ENCODE peak calls at places on chromosomes 2 and 18, in nine cellular contexts. B, D, U, V, E, N, J, T and C are unnamed samples.

GRCh38 chr2:108449410-108450200 is 599 bp downstream of the GCC2 start:
- DNase-seq in B (no peak), D (no peak), U (no peak), V (peak; percentile 47), E (no peak), N (no peak), J (peak; percentile 38), T (no peak), C (no peak)

GRCh38 chr2:223469270-223470057 is 132.7 kb downstream of the SCG2 start:
- DNase-seq in B (peak; percentile 37), D (peak; percentile 78), U (no peak), V (peak; percentile 59), E (no peak), N (peak; percentile 25), J (peak; percentile 87), T (peak; percentile 93), C (peak; percentile 56)

GRCh38 chr2:96510931-96511595 is 5.9 kb upstream of the NEURL3 start:
- DNase-seq in B (no peak), D (no peak), U (no peak), V (no peak), E (no peak), N (no peak), J (no peak), T (peak; percentile 54), C (no peak)

GRCh38 chr2:228613133-228613532 is 431.6 kb upstream of the SPHKAP start:
- DNase-seq in B (no peak), D (no peak), U (no peak), V (peak; percentile 70), E (no peak), N (no peak), J (peak; percentile 95), T (no peak), C (peak; percentile 81)

GRCh38 chr2:237432484-237433092 is 18.6 kb upstream of the COL6A3 start:
- DNase-seq in B (no peak), D (no peak), U (no peak), V (peak; percentile 81), E (no peak), N (no peak), J (peak; percentile 93), T (no peak), C (peak; percentile 88)

GRCh38 chr18:3845176-3845575 is 395.2 kb downstream of the TGIF1 start:
- DNase-seq in B (no peak), D (no peak), U (no peak), V (no peak), E (no peak), N (no peak), J (no peak), T (no peak), C (no peak)

GRCh38 chr18:21868770-21869169 is 128.2 kb downstream of the MIB1 start:
- DNase-seq in B (no peak), D (no peak), U (no peak), V (no peak), E (no peak), N (no peak), J (no peak), T (no peak), C (no peak)

GRCh38 chr2:152525277-152525838 is 190.4 kb downstream of the FMNL2 start:
- DNase-seq in B (no peak), D (no peak), U (no peak), V (peak; percentile 55), E (peak; percentile 33), N (no peak), J (peak; percentile 64), T (peak; percentile 66), C (no peak)

GRCh38 chr2:134189009-134189717 is 64.7 kb upstream of the MGAT5 start:
- DNase-seq in B (no peak), D (no peak), U (no peak), V (peak; percentile 54), E (no peak), N (no peak), J (peak; percentile 72), T (no peak), C (no peak)

GRCh38 chr18:14025306-14025940 is 106.8 kb downstream of the ZNF519 start:
- DNase-seq in B (no peak), D (no peak), U (no peak), V (no peak), E (no peak), N (no peak), J (no peak), T (no peak), C (no peak)

GRCh38 chr2:240226672-240227537 is 86.4 kb upstream of the OTOS start:
- DNase-seq in B (no peak), D (peak; percentile 43), U (no peak), V (no peak), E (no peak), N (no peak), J (no peak), T (peak; percentile 48), C (no peak)

DNA sequence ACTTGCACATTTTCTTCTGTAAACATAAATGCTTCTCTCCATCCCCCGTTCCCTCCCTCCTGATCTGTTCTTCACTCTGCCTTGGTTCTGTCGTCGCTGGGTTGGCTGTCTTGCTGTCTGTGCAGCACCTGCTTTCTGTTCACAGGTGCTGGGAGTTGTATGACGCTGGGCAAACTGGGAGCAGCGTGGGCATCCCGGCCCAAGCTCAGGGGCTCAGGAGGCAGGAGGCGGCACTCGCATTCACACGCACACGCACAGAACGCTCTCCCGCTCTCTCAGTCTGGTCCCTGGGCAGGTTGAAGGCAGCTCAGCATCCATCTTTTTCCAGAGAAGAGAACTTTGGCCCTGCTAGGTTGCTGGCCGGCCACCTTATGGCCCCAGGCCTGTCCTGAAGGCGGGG is 55.7 kb downstream of the GBX2 start:
- DNase-seq in B (no peak), D (no peak), U (no peak), V (no peak), E (no peak), N (no peak), J (no peak), T (no peak), C (no peak)
- H3K27me3 ChIP-seq in B (no peaks in the 10 kb centered on the region), D (no peaks in the 10 kb centered on the region), U (peaks cover 12% of the 10 kb centered on the region), V (no peaks in the 10 kb centered on the region), E (no peaks in the 10 kb centered on the region), N (no peaks in the 10 kb centered on the region), J (no peaks in the 10 kb centered on the region), T (no peaks in the 10 kb centered on the region), C (no peaks in the 10 kb centered on the region)

GRCh38 chr2:30472326-30472725 is 25.3 kb downstream of the LCLAT1 start:
- DNase-seq in B (no peak), D (no peak), U (no peak), V (peak; percentile 19), E (no peak), N (no peak), J (no peak), T (no peak), C (no peak)

GRCh38 chr2:30476636-30477035 is 29.6 kb downstream of the LCLAT1 start:
- DNase-seq in B (no peak), D (no peak), U (no peak), V (no peak), E (no peak), N (no peak), J (no peak), T (no peak), C (no peak)

GRCh38 chr2:30470426-30470825 is 23.4 kb downstream of the LCLAT1 start:
- DNase-seq in B (no peak), D (no peak), U (no peak), V (no peak), E (no peak), N (no peak), J (no peak), T (no peak), C (no peak)

GRCh38 chr2:30480703-30481322 is 33.8 kb downstream of the LCLAT1 start:
- DNase-seq in B (no peak), D (no peak), U (no peak), V (no peak), E (no peak), N (no peak), J (no peak), T (no peak), C (no peak)

GRCh38 chr2:30475542-30475941 is 28.5 kb downstream of the LCLAT1 start:
- DNase-seq in B (no peak), D (no peak), U (no peak), V (no peak), E (no peak), N (no peak), J (no peak), T (no peak), C (no peak)
- TF ChIP-seq CTCF in B (no peak), D (no peak), U (no peak), V (no peak), E (no peak), N (no peak), J (peak; percentile 39), T (peak; percentile 32), C (no peak)

GRCh38 chr2:63992061-63992685 is 27.1 kb downstream of the VPS54 start:
- DNase-seq in B (no peak), D (no peak), U (peak; percentile 29), V (no peak), E (no peak), N (no peak), J (no peak), T (no peak), C (no peak)

GRCh38 chr2:63984606-63985359 is 34.4 kb downstream of the VPS54 start:
- DNase-seq in B (no peak), D (no peak), U (no peak), V (no peak), E (no peak), N (no peak), J (no peak), T (no peak), C (no peak)

GRCh38 chr2:63983986-63984605 is 35.1 kb downstream of the VPS54 start:
- DNase-seq in B (no peak), D (no peak), U (no peak), V (peak; percentile 9), E (no peak), N (no peak), J (peak; percentile 9), T (no peak), C (peak; percentile 17)

GRCh38 chr2:63993871-63994270 is 25.4 kb downstream of the VPS54 start:
- DNase-seq in B (no peak), D (no peak), U (no peak), V (no peak), E (no peak), N (no peak), J (no peak), T (no peak), C (no peak)

DNA sequence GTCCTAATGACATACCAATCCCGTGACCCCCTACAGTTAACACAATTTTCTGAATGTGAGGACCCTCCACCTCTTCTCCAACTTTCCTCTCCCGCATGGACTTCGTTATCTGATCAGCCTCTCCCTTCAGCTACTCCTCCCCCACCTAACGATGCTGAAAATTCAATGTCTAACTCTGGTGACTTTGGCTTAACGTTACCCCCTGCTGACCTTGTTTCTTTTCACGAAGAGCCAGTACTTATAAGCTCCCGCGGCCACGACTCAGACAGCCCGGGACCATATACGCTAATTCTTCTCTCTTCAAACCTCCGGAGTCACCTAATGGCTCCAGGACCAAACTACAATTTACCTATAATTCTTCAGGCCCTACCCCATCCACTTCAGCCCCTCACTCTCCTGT is 29.2 kb downstream of the VPS54 start:
- DNase-seq in B (no peak), D (no peak), U (no peak), V (no peak), E (no peak), N (no peak), J (no peak), T (no peak), C (no peak)
- H3K36me3 ChIP-seq in B (no peaks in the 10 kb centered on the region), D (no peaks in the 10 kb centered on the region), U (no peaks in the 10 kb centered on the region), V (no peaks in the 10 kb centered on the region), E (no peaks in the 10 kb centered on the region), N (no peaks in the 10 kb centered on the region), J (no peaks in the 10 kb centered on the region), T (no peaks in the 10 kb centered on the region), C (no peaks in the 10 kb centered on the region)

DNA sequence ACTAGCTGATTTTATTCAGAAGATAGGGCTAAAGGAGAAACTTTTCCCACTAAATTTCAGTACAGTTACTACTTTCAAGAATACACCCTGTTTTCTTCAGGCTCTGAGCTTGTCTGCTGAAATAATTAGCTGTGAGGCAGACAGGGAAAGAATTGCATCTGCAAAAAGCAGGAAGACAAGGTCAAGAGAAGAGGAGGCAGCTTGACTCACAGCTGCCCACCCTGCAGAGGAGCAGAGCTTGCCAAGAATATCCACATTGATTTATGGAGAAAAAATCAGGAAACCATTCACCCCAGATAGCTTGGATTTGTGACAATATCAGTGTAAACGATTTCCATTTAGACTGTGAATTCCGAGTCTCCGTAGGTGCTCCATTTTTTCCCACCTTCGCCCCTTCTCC is 49.0 kb downstream of the ACTR2 start:
- DNase-seq in B (no peak), D (no peak), U (no peak), V (no peak), E (no peak), N (no peak), J (peak; percentile 30), T (no peak), C (no peak)
- H3K27me3 ChIP-seq in B (no peaks in the 10 kb centered on the region), D (no peaks in the 10 kb centered on the region), U (peaks cover 69% of the 10 kb centered on the region), V (peaks cover 27% of the 10 kb centered on the region), E (no peaks in the 10 kb centered on the region), N (no peaks in the 10 kb centered on the region), J (no peaks in the 10 kb centered on the region), T (no peaks in the 10 kb centered on the region), C (no peaks in the 10 kb centered on the region)